ENCODE peak calls at places on chromosomes 7 and 10, in five cellular contexts. One of them, this sample, is unnamed.

GRCh38 chr7:92934096-92934495 is 97.7 kb upstream of the CDK6 start:
- DNase-seq in body of pancreas: no peak
- DNase-seq in naive thymus-derived CD4-positive, alpha-beta T cell: no peak
- DNase-seq in CD8-positive, alpha-beta T cell: no peak
- DNase-seq in PC-3: peak; percentile 95
- DNase-seq in this sample: no peak

GRCh38 chr10:89183571-89183970 is 23.5 kb downstream of the CH25H start:
- DNase-seq in body of pancreas: no peak
- DNase-seq in naive thymus-derived CD4-positive, alpha-beta T cell: no peak
- DNase-seq in CD8-positive, alpha-beta T cell: no peak
- DNase-seq in PC-3: no peak
- DNase-seq in this sample: no peak

GRCh38 chr7:120185940-120186682 is 86.9 kb upstream of the KCND2 start:
- DNase-seq in body of pancreas: no peak
- DNase-seq in naive thymus-derived CD4-positive, alpha-beta T cell: no peak
- DNase-seq in CD8-positive, alpha-beta T cell: no peak
- DNase-seq in PC-3: no peak
- DNase-seq in this sample: no peak

GRCh38 chr10:63383141-63383540 is 82.6 kb downstream of the JMJD1C start:
- DNase-seq in body of pancreas: no peak
- DNase-seq in naive thymus-derived CD4-positive, alpha-beta T cell: no peak
- DNase-seq in CD8-positive, alpha-beta T cell: no peak
- DNase-seq in PC-3: no peak
- DNase-seq in this sample: no peak

GRCh38 chr7:88928266-88928665 is 132.7 kb upstream of the TEX47 start:
- DNase-seq in body of pancreas: no peak
- DNase-seq in naive thymus-derived CD4-positive, alpha-beta T cell: no peak
- DNase-seq in CD8-positive, alpha-beta T cell: no peak
- DNase-seq in PC-3: no peak
- DNase-seq in this sample: no peak

GRCh38 chr10:103555712-103556111 is 62.2 kb downstream of the NEURL1 start:
- DNase-seq in body of pancreas: no peak
- DNase-seq in naive thymus-derived CD4-positive, alpha-beta T cell: no peak
- DNase-seq in CD8-positive, alpha-beta T cell: no peak
- DNase-seq in PC-3: no peak
- DNase-seq in this sample: no peak

GRCh38 chr10:92184977-92185376 is 105.9 kb downstream of the CPEB3 start:
- DNase-seq in body of pancreas: no peak
- DNase-seq in naive thymus-derived CD4-positive, alpha-beta T cell: no peak
- DNase-seq in CD8-positive, alpha-beta T cell: no peak
- DNase-seq in PC-3: no peak
- DNase-seq in this sample: no peak

GRCh38 chr10:101569838-101570763 is 18.0 kb downstream of the POLL start:
- DNase-seq in body of pancreas: peak; percentile 81
- DNase-seq in naive thymus-derived CD4-positive, alpha-beta T cell: peak; percentile 69
- DNase-seq in CD8-positive, alpha-beta T cell: peak; percentile 76
- DNase-seq in PC-3: peak; percentile 59
- DNase-seq in this sample: peak; percentile 92

GRCh38 chr7:55122263-55122662 is 103.4 kb downstream of the EGFR start:
- DNase-seq in body of pancreas: no peak
- DNase-seq in naive thymus-derived CD4-positive, alpha-beta T cell: no peak
- DNase-seq in CD8-positive, alpha-beta T cell: no peak
- DNase-seq in PC-3: no peak
- DNase-seq in this sample: no peak

GRCh38 chr7:156180451-156181229 is 368.4 kb upstream of the SHH start:
- DNase-seq in body of pancreas: no peak
- DNase-seq in naive thymus-derived CD4-positive, alpha-beta T cell: no peak
- DNase-seq in CD8-positive, alpha-beta T cell: no peak
- DNase-seq in PC-3: no peak
- DNase-seq in this sample: no peak

GRCh38 chr10:132445516-132446194 is 48.7 kb downstream of the PWWP2B start:
- DNase-seq in body of pancreas: no peak
- DNase-seq in naive thymus-derived CD4-positive, alpha-beta T cell: no peak
- DNase-seq in CD8-positive, alpha-beta T cell: no peak
- DNase-seq in PC-3: no peak
- DNase-seq in this sample: no peak

GRCh38 chr7:140752533-140752932 is 56.0 kb downstream of the NDUFB2 start:
- DNase-seq in body of pancreas: no peak
- DNase-seq in naive thymus-derived CD4-positive, alpha-beta T cell: no peak
- DNase-seq in CD8-positive, alpha-beta T cell: no peak
- DNase-seq in PC-3: no peak
- DNase-seq in this sample: no peak

GRCh38 chr10:77075916-77076315 is 561.7 kb downstream of the KCNMA1 start:
- DNase-seq in body of pancreas: no peak
- DNase-seq in naive thymus-derived CD4-positive, alpha-beta T cell: no peak
- DNase-seq in CD8-positive, alpha-beta T cell: no peak
- DNase-seq in PC-3: no peak
- DNase-seq in this sample: no peak

GRCh38 chr7:49852619-49853462 is 79.4 kb downstream of the VWC2 start:
- DNase-seq in body of pancreas: peak; percentile 47
- DNase-seq in naive thymus-derived CD4-positive, alpha-beta T cell: no peak
- DNase-seq in CD8-positive, alpha-beta T cell: no peak
- DNase-seq in PC-3: peak; percentile 74
- DNase-seq in this sample: peak; percentile 69

GRCh38 chr7:139543801-139544603 is 20.5 kb downstream of the CLEC2L start:
- DNase-seq in body of pancreas: no peak
- DNase-seq in naive thymus-derived CD4-positive, alpha-beta T cell: no peak
- DNase-seq in CD8-positive, alpha-beta T cell: no peak
- DNase-seq in PC-3: no peak
- DNase-seq in this sample: peak; percentile 27

GRCh38 chr7:139574618-139575337 is 51.3 kb downstream of the CLEC2L start:
- DNase-seq in body of pancreas: no peak
- DNase-seq in naive thymus-derived CD4-positive, alpha-beta T cell: no peak
- DNase-seq in CD8-positive, alpha-beta T cell: no peak
- DNase-seq in PC-3: no peak
- DNase-seq in this sample: no peak

GRCh38 chr10:48501806-48502771 is 102.8 kb downstream of the ARHGAP22 start:
- DNase-seq in body of pancreas: no peak
- DNase-seq in naive thymus-derived CD4-positive, alpha-beta T cell: no peak
- DNase-seq in CD8-positive, alpha-beta T cell: no peak
- DNase-seq in PC-3: no peak
- DNase-seq in this sample: no peak

GRCh38 chr10:1070939-1071338 is 14.8 kb downstream of the WDR37 start:
- DNase-seq in body of pancreas: no peak
- DNase-seq in naive thymus-derived CD4-positive, alpha-beta T cell: no peak
- DNase-seq in CD8-positive, alpha-beta T cell: no peak
- DNase-seq in PC-3: no peak
- DNase-seq in this sample: no peak

GRCh38 chr7:92695308-92696261 is 105.4 kb upstream of the FAM133B start:
- DNase-seq in body of pancreas: peak; percentile 78
- DNase-seq in naive thymus-derived CD4-positive, alpha-beta T cell: no peak
- DNase-seq in CD8-positive, alpha-beta T cell: no peak
- DNase-seq in PC-3: peak; percentile 61
- DNase-seq in this sample: peak; percentile 28

GRCh38 chr10:71705582-71705981 is 14.0 kb downstream of the C10orf105 start:
- DNase-seq in body of pancreas: no peak
- DNase-seq in naive thymus-derived CD4-positive, alpha-beta T cell: no peak
- DNase-seq in CD8-positive, alpha-beta T cell: no peak
- DNase-seq in PC-3: no peak
- DNase-seq in this sample: no peak

GRCh38 chr7:23018747-23019146 is 4.8 kb upstream of the HYCC1 start:
- DNase-seq in body of pancreas: no peak
- DNase-seq in naive thymus-derived CD4-positive, alpha-beta T cell: no peak
- DNase-seq in CD8-positive, alpha-beta T cell: no peak
- DNase-seq in PC-3: no peak
- DNase-seq in this sample: no peak

GRCh38 chr7:80142853-80143580 is 8.4 kb downstream of the GNAI1 start:
- DNase-seq in body of pancreas: no peak
- DNase-seq in naive thymus-derived CD4-positive, alpha-beta T cell: no peak
- DNase-seq in CD8-positive, alpha-beta T cell: no peak
- DNase-seq in PC-3: no peak
- DNase-seq in this sample: no peak

GRCh38 chr10:118590334-118590733 is 5.1 kb downstream of the PRLHR start:
- DNase-seq in body of pancreas: peak; percentile 90
- DNase-seq in naive thymus-derived CD4-positive, alpha-beta T cell: no peak
- DNase-seq in CD8-positive, alpha-beta T cell: no peak
- DNase-seq in PC-3: peak; percentile 50
- DNase-seq in this sample: peak; percentile 91

GRCh38 chr7:99642099-99642498 is 25.4 kb downstream of the ZSCAN25 start:
- DNase-seq in body of pancreas: no peak
- DNase-seq in naive thymus-derived CD4-positive, alpha-beta T cell: no peak
- DNase-seq in CD8-positive, alpha-beta T cell: no peak
- DNase-seq in PC-3: no peak
- DNase-seq in this sample: no peak

GRCh38 chr7:24786941-24787340 is 29.7 kb upstream of the GSDME start:
- DNase-seq in body of pancreas: no peak
- DNase-seq in naive thymus-derived CD4-positive, alpha-beta T cell: no peak
- DNase-seq in CD8-positive, alpha-beta T cell: no peak
- DNase-seq in PC-3: peak; percentile 96
- DNase-seq in this sample: no peak

GRCh38 chr7:98933321-98933720 is 55.0 kb downstream of the TRRAP start:
- DNase-seq in body of pancreas: no peak
- DNase-seq in naive thymus-derived CD4-positive, alpha-beta T cell: no peak
- DNase-seq in CD8-positive, alpha-beta T cell: no peak
- DNase-seq in PC-3: no peak
- DNase-seq in this sample: no peak

GRCh38 chr7:45581271-45581780 is 7.2 kb downstream of the ADCY1 start:
- DNase-seq in body of pancreas: no peak
- DNase-seq in naive thymus-derived CD4-positive, alpha-beta T cell: no peak
- DNase-seq in CD8-positive, alpha-beta T cell: no peak
- DNase-seq in PC-3: no peak
- DNase-seq in this sample: no peak

GRCh38 chr7:123054357-123055133 is 59.0 kb upstream of the TAS2R16 start:
- DNase-seq in body of pancreas: peak; percentile 27
- DNase-seq in naive thymus-derived CD4-positive, alpha-beta T cell: no peak
- DNase-seq in CD8-positive, alpha-beta T cell: no peak
- DNase-seq in PC-3: peak; percentile 19
- DNase-seq in this sample: peak; percentile 19

GRCh38 chr10:22333667-22334282 is 11.5 kb upstream of the SPAG6 start:
- DNase-seq in body of pancreas: no peak
- DNase-seq in naive thymus-derived CD4-positive, alpha-beta T cell: no peak
- DNase-seq in CD8-positive, alpha-beta T cell: no peak
- DNase-seq in PC-3: no peak
- DNase-seq in this sample: no peak
- H3K27me3 ChIP-seq in body of pancreas: peaks cover 11% of the 10 kb centered on the region
- H3K27me3 ChIP-seq in naive thymus-derived CD4-positive, alpha-beta T cell: peaks cover 37% of the 10 kb centered on the region
- H3K27me3 ChIP-seq in CD8-positive, alpha-beta T cell: peaks cover 35% of the 10 kb centered on the region
- H3K27me3 ChIP-seq in PC-3: no peaks in the 10 kb centered on the region
- H3K27me3 ChIP-seq in this sample: no peaks in the 10 kb centered on the region

GRCh38 chr10:104642001-104642270 is 846 bp downstream of the SORCS3 start:
- DNase-seq in body of pancreas: no peak
- DNase-seq in naive thymus-derived CD4-positive, alpha-beta T cell: no peak
- DNase-seq in CD8-positive, alpha-beta T cell: no peak
- DNase-seq in PC-3: no peak
- DNase-seq in this sample: no peak
- H3K27me3 ChIP-seq in body of pancreas: no peaks in the 10 kb centered on the region
- H3K27me3 ChIP-seq in naive thymus-derived CD4-positive, alpha-beta T cell: no peaks in the 10 kb centered on the region
- H3K27me3 ChIP-seq in CD8-positive, alpha-beta T cell: peaks cover 3% of the 10 kb centered on the region
- H3K27me3 ChIP-seq in PC-3: peaks cover 23% of the 10 kb centered on the region
- H3K27me3 ChIP-seq in this sample: no peaks in the 10 kb centered on the region

DNA sequence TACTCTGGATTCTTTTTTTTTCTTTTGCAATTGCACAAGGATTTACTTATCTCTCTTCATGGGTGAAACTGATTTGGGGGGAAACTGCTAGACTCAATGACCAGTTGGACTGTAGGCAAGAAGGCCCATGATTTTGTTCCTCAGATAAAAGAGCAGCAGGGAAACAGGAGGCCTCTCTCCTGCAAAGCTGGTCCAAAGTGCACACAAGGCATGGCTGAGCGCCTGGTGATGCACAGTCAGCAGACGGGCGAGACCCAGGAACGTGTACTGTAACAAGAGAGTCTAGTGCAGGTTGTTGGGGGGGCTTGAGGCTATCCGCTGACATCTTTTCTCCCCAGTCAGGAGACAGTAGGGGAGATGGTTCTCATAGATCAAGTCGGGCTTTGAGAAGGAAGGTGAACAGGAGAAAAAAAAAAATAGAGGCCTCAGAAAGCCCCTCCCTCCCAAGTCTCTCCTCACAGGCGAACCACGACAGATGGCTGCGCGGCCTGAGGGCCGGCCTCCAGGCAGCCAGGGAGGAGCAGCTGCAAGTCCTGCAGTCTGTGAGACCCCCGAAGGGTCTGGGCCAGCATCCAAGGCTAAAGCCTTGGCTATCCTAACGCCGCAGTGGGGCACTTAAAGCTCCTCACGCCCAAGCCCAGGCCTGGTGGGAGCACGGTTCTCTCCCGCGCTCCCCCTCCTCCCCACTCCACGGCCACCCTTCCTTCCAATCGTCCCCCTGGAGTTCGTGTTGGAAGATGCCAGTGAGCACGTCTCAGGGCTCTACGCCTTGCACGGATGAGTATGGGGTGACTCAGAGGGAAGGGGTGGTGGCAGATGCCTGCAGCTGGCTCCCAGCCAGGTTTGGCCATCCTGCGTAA is 68.4 kb downstream of the PRKAG2 start:
- DNase-seq in body of pancreas: no peak
- DNase-seq in naive thymus-derived CD4-positive, alpha-beta T cell: no peak
- DNase-seq in CD8-positive, alpha-beta T cell: no peak
- DNase-seq in PC-3: peak; percentile 93
- DNase-seq in this sample: no peak
- H3K27me3 ChIP-seq in body of pancreas: no peaks in the 10 kb centered on the region
- H3K27me3 ChIP-seq in naive thymus-derived CD4-positive, alpha-beta T cell: no peaks in the 10 kb centered on the region
- H3K27me3 ChIP-seq in CD8-positive, alpha-beta T cell: no peaks in the 10 kb centered on the region
- H3K27me3 ChIP-seq in PC-3: no peaks in the 10 kb centered on the region
- H3K27me3 ChIP-seq in this sample: no peaks in the 10 kb centered on the region

GRCh38 chr7:28410628-28411578 is 1.4 kb upstream of the CREB5 start:
- DNase-seq in body of pancreas: peak; percentile 20
- DNase-seq in naive thymus-derived CD4-positive, alpha-beta T cell: no peak
- DNase-seq in CD8-positive, alpha-beta T cell: no peak
- DNase-seq in PC-3: peak; percentile 37
- DNase-seq in this sample: peak; percentile 16

GRCh38 chr7:28407643-28408042 is 4.7 kb upstream of the CREB5 start:
- DNase-seq in body of pancreas: no peak
- DNase-seq in naive thymus-derived CD4-positive, alpha-beta T cell: no peak
- DNase-seq in CD8-positive, alpha-beta T cell: no peak
- DNase-seq in PC-3: peak; percentile 14
- DNase-seq in this sample: no peak

GRCh38 chr7:28409716-28410627 is 2.3 kb upstream of the CREB5 start:
- DNase-seq in body of pancreas: peak; percentile 45
- DNase-seq in naive thymus-derived CD4-positive, alpha-beta T cell: no peak
- DNase-seq in CD8-positive, alpha-beta T cell: no peak
- DNase-seq in PC-3: peak; percentile 26
- DNase-seq in this sample: peak; percentile 32

GRCh38 chr7:28408105-28408973 is 4.0 kb upstream of the CREB5 start:
- DNase-seq in body of pancreas: peak; percentile 42
- DNase-seq in naive thymus-derived CD4-positive, alpha-beta T cell: no peak
- DNase-seq in CD8-positive, alpha-beta T cell: no peak
- DNase-seq in PC-3: no peak
- DNase-seq in this sample: peak; percentile 16

GRCh38 chr7:28408974-28409715 is 3.2 kb upstream of the CREB5 start:
- DNase-seq in body of pancreas: peak; percentile 94
- DNase-seq in naive thymus-derived CD4-positive, alpha-beta T cell: peak; percentile 43
- DNase-seq in CD8-positive, alpha-beta T cell: peak; percentile 59
- DNase-seq in PC-3: peak; percentile 86
- DNase-seq in this sample: peak; percentile 93
- H3K27me3 ChIP-seq in body of pancreas: no peaks in the 10 kb centered on the region
- H3K27me3 ChIP-seq in naive thymus-derived CD4-positive, alpha-beta T cell: peaks cover 10% of the 10 kb centered on the region
- H3K27me3 ChIP-seq in CD8-positive, alpha-beta T cell: peaks cover 35% of the 10 kb centered on the region
- H3K27me3 ChIP-seq in PC-3: peaks cover 29% of the 10 kb centered on the region
- H3K27me3 ChIP-seq in this sample: no peaks in the 10 kb centered on the region

GRCh38 chr10:25178411-25178810 is 3.6 kb downstream of the GPR158 start:
- DNase-seq in body of pancreas: no peak
- DNase-seq in naive thymus-derived CD4-positive, alpha-beta T cell: no peak
- DNase-seq in CD8-positive, alpha-beta T cell: no peak
- DNase-seq in PC-3: no peak
- DNase-seq in this sample: peak; percentile 21
- H3K27me3 ChIP-seq in body of pancreas: no peaks in the 10 kb centered on the region
- H3K27me3 ChIP-seq in naive thymus-derived CD4-positive, alpha-beta T cell: peaks cover 16% of the 10 kb centered on the region
- H3K27me3 ChIP-seq in CD8-positive, alpha-beta T cell: peaks cover 10% of the 10 kb centered on the region
- H3K27me3 ChIP-seq in PC-3: peaks cover 36% of the 10 kb centered on the region
- H3K27me3 ChIP-seq in this sample: no peaks in the 10 kb centered on the region